ENCODE peak calls at places on chromosomes 12 and 14, in seven cellular contexts. F is Kasumi-1, C is dorsolateral prefrontal cortex, B is nephron progenitor cell, J is AG20443, X is amniotic stem cell, U is fibroblast of pulmonary artery. E is an unnamed sample.

GRCh38 chr12:120820885-120821510 is 83.2 kb downstream of the SPPL3 start:
- DNase-seq in F (peak), C (no peak), B (no peak), J (no peak), X (no peak), U (no peak), E (no peak)

GRCh38 chr14:23172096-23172495 is 11.4 kb downstream of the SLC7A8 start:
- DNase-seq in F (no peak), C (no peak), B (no peak), J (no peak), X (no peak), U (no peak), E (no peak)

GRCh38 chr12:40569626-40570179 is 122.5 kb upstream of the CNTN1 start:
- DNase-seq in F (no peak), C (no peak), B (no peak), J (no peak), X (no peak), U (peak), E (no peak)

GRCh38 chr12:2384533-2385328 is 331.9 kb downstream of the CACNA1C start:
- DNase-seq in F (no peak), C (no peak), B (no peak), J (peak), X (peak), U (peak), E (no peak)

GRCh38 chr14:99725774-99726537 is 41.9 kb downstream of the CYP46A1 start:
- DNase-seq in F (no peak), C (no peak), B (no peak), J (no peak), X (no peak), U (no peak), E (no peak)

GRCh38 chr12:51972849-51973273 is 21.4 kb downstream of the ACVR1B start:
- DNase-seq in F (peak), C (no peak), B (no peak), J (peak), X (no peak), U (peak), E (peak)

GRCh38 chr14:32762886-32763285 is 175.8 kb upstream of the NPAS3 start:
- DNase-seq in F (no peak), C (no peak), B (no peak), J (no peak), X (no peak), U (peak), E (no peak)

GRCh38 chr12:102427542-102427923 is 52.8 kb downstream of the IGF1 start:
- DNase-seq in F (no peak), C (peak), B (peak), J (peak), X (no peak), U (no peak), E (peak)

GRCh38 chr12:2336409-2336829 is 283.6 kb downstream of the CACNA1C start:
- DNase-seq in F (peak), C (no peak), B (no peak), J (peak), X (peak), U (peak), E (no peak)

GRCh38 chr14:21846227-21846885 is 172.7 kb upstream of the OR4E1 start:
- DNase-seq in F (peak), C (peak), B (peak), J (no peak), X (no peak), U (no peak), E (no peak)

E was measured in occipital lobe.